ENCODE peak calls at places on chromosome 14, in nine cellular contexts. L, M, P, H, W, A, S, Z and X are unnamed samples.

GRCh38 chr14:22220427-22220826 is 368.6 kb downstream of the DAD1 start:
- DNase-seq in L (no peak), M (no peak), P (no peak), H (no peak), W (no peak), A (no peak), S (no peak), Z (no peak), X (no peak)

GRCh38 chr14:55116246-55117030 is 12.6 kb upstream of the LGALS3 start:
- DNase-seq in L (no peak), M (no peak), P (no peak), H (no peak), W (no peak), A (no peak), S (no peak), Z (peak), X (no peak)

GRCh38 chr14:98754343-98755025 is 517.5 kb downstream of the BCL11B start:
- DNase-seq in L (no peak), M (peak), P (no peak), H (no peak), W (no peak), A (no peak), S (no peak), Z (no peak), X (no peak)

GRCh38 chr14:102508774-102509743 is 517 bp downstream of the ANKRD9 start:
- DNase-seq in L (peak), M (peak), P (no peak), H (no peak), W (no peak), A (peak), S (peak), Z (peak), X (no peak)

GRCh38 chr14:72948481-72949138 is 22.3 kb downstream of the DCAF4 start:
- DNase-seq in L (peak), M (peak), P (peak), H (peak), W (peak), A (peak), S (peak), Z (peak), X (no peak)

GRCh38 chr14:26163761-26164160 is 434.1 kb downstream of the NOVA1 start:
- DNase-seq in L (no peak), M (peak), P (no peak), H (no peak), W (no peak), A (no peak), S (no peak), Z (no peak), X (no peak)

GRCh38 chr14:33525626-33526025 is 425.2 kb downstream of the EGLN3 start:
- DNase-seq in L (no peak), M (no peak), P (no peak), H (no peak), W (no peak), A (no peak), S (no peak), Z (no peak), X (no peak)

GRCh38 chr14:60183724-60184596 is 18.8 kb upstream of the DHRS7 start:
- DNase-seq in L (no peak), M (peak), P (peak), H (peak), W (no peak), A (no peak), S (peak), Z (no peak), X (no peak)

GRCh38 chr14:61233436-61233956 is 47.6 kb downstream of the TMEM30B start:
- DNase-seq in L (no peak), M (no peak), P (no peak), H (no peak), W (no peak), A (no peak), S (no peak), Z (no peak), X (no peak)

GRCh38 chr14:45838597-45838996 is 585.6 kb upstream of the MIS18BP1 start:
- DNase-seq in L (no peak), M (no peak), P (no peak), H (no peak), W (no peak), A (no peak), S (no peak), Z (no peak), X (no peak)

GRCh38 chr14:106879241-106879640 is 1352.9 kb downstream of the TMEM121 start:
- DNase-seq in L (no peak), M (no peak), P (peak), H (peak), W (no peak), A (no peak), S (peak), Z (peak), X (no peak)

GRCh38 chr14:91511014-91511466 is 930 bp upstream of the PPP4R3A start:
- DNase-seq in L (no peak), M (no peak), P (no peak), H (no peak), W (no peak), A (no peak), S (no peak), Z (no peak), X (no peak)

GRCh38 chr14:81298122-81298521 is 77.4 kb upstream of the GTF2A1 start:
- DNase-seq in L (no peak), M (no peak), P (no peak), H (no peak), W (no peak), A (no peak), S (no peak), Z (no peak), X (no peak)

GRCh38 chr14:52067873-52068740 is 752 bp downstream of the NID2 start:
- DNase-seq in L (peak), M (no peak), P (no peak), H (no peak), W (no peak), A (no peak), S (no peak), Z (peak), X (no peak)

GRCh38 chr14:74048291-74048690 is 29.1 kb downstream of the BBOF1 start:
- DNase-seq in L (no peak), M (no peak), P (no peak), H (no peak), W (no peak), A (no peak), S (no peak), Z (no peak), X (no peak)

GRCh38 chr14:33404054-33404453 is 465.4 kb downstream of the NPAS3 start:
- DNase-seq in L (no peak), M (peak), P (no peak), H (no peak), W (no peak), A (no peak), S (no peak), Z (no peak), X (peak)

GRCh38 chr14:78022059-78022458 is 148.1 kb upstream of the NRXN3 start:
- DNase-seq in L (peak), M (peak), P (peak), H (no peak), W (no peak), A (no peak), S (peak), Z (peak), X (peak)

GRCh38 chr14:70828188-70828587 is 18.9 kb upstream of the MAP3K9 start:
- DNase-seq in L (no peak), M (no peak), P (no peak), H (no peak), W (no peak), A (no peak), S (no peak), Z (no peak), X (no peak)

GRCh38 chr14:101762530-101763101 is 1.1 kb downstream of the PPP2R5C start:
- DNase-seq in L (no peak), M (no peak), P (no peak), H (no peak), W (no peak), A (no peak), S (no peak), Z (no peak), X (no peak)

GRCh38 chr14:93219103-93219726 is 12.2 kb downstream of the UBR7 start:
- DNase-seq in L (no peak), M (peak), P (peak), H (peak), W (no peak), A (no peak), S (peak), Z (peak), X (no peak)

GRCh38 chr14:51507556-51508511 is 143.9 kb upstream of the FRMD6 start:
- DNase-seq in L (peak), M (peak), P (no peak), H (no peak), W (no peak), A (peak), S (no peak), Z (peak), X (peak)

GRCh38 chr14:102699416-102700110 is 77.7 kb upstream of the TRAF3 start:
- DNase-seq in L (no peak), M (peak), P (no peak), H (no peak), W (no peak), A (no peak), S (no peak), Z (no peak), X (no peak)

GRCh38 chr14:69044965-69045555 is 66.0 kb upstream of the ACTN1 start:
- DNase-seq in L (peak), M (peak), P (no peak), H (no peak), W (no peak), A (no peak), S (no peak), Z (no peak), X (no peak)

GRCh38 chr14:102080183-102081080 is 6.4 kb downstream of the HSP90AA1 start:
- DNase-seq in L (no peak), M (no peak), P (no peak), H (no peak), W (no peak), A (no peak), S (no peak), Z (no peak), X (no peak)

GRCh38 chr14:98227000-98227726 is 1044.8 kb downstream of the BCL11B start:
- DNase-seq in L (no peak), M (no peak), P (peak), H (no peak), W (no peak), A (no peak), S (peak), Z (no peak), X (no peak)

GRCh38 chr14:97796511-97796910 is 999.3 kb downstream of the VRK1 start:
- DNase-seq in L (no peak), M (no peak), P (no peak), H (no peak), W (no peak), A (no peak), S (no peak), Z (no peak), X (no peak)

GRCh38 chr14:64201931-64202330 is 92.2 kb downstream of the ESR2 start:
- DNase-seq in L (no peak), M (no peak), P (no peak), H (no peak), W (no peak), A (no peak), S (no peak), Z (no peak), X (no peak)

GRCh38 chr14:103867523-103867953 is 20.2 kb upstream of the PPP1R13B start:
- DNase-seq in L (peak), M (no peak), P (no peak), H (no peak), W (no peak), A (no peak), S (no peak), Z (peak), X (no peak)

GRCh38 chr14:77006127-77006526 is 22.4 kb downstream of the IRF2BPL start:
- DNase-seq in L (no peak), M (no peak), P (no peak), H (no peak), W (no peak), A (no peak), S (no peak), Z (no peak), X (no peak)

GRCh38 chr14:84425968-84426367 is 1104.0 kb upstream of the FLRT2 start:
- DNase-seq in L (no peak), M (no peak), P (no peak), H (no peak), W (no peak), A (no peak), S (no peak), Z (no peak), X (no peak)

GRCh38 chr14:92584856-92585255 is 71.3 kb downstream of the RIN3 start:
- DNase-seq in L (no peak), M (no peak), P (no peak), H (no peak), W (no peak), A (no peak), S (no peak), Z (no peak), X (no peak)

GRCh38 chr14:74988131-74988530 is 14.6 kb upstream of the EIF2B2 start:
- DNase-seq in L (no peak), M (peak), P (no peak), H (no peak), W (no peak), A (no peak), S (no peak), Z (no peak), X (no peak)

GRCh38 chr14:50666772-50667490 is 1.2 kb downstream of the SAV1 start:
- DNase-seq in L (no peak), M (peak), P (peak), H (peak), W (no peak), A (no peak), S (peak), Z (peak), X (no peak)

GRCh38 chr14:21103710-21104447 is 3.0 kb downstream of the TMEM253 start:
- DNase-seq in L (peak), M (peak), P (peak), H (peak), W (peak), A (peak), S (peak), Z (peak), X (peak)

GRCh38 chr14:72215080-72215479 is 282.9 kb downstream of the RGS6 start:
- DNase-seq in L (no peak), M (no peak), P (no peak), H (no peak), W (no peak), A (no peak), S (no peak), Z (no peak), X (no peak)

GRCh38 chr14:100096656-100097055 is 31.4 kb downstream of the EVL start:
- DNase-seq in L (no peak), M (no peak), P (no peak), H (no peak), W (no peak), A (no peak), S (no peak), Z (no peak), X (no peak)

GRCh38 chr14:84197704-84198103 is 1332.2 kb upstream of the FLRT2 start:
- DNase-seq in L (no peak), M (no peak), P (no peak), H (no peak), W (no peak), A (no peak), S (no peak), Z (no peak), X (no peak)

GRCh38 chr14:89245802-89246201 is 171.2 kb downstream of the FOXN3 start:
- DNase-seq in L (no peak), M (no peak), P (no peak), H (no peak), W (no peak), A (no peak), S (no peak), Z (no peak), X (no peak)

GRCh38 chr14:105168496-105168978 is at the start of gene JAG2:
- DNase-seq in L (peak), M (no peak), P (peak), H (peak), W (no peak), A (no peak), S (peak), Z (peak), X (no peak)